ENCODE peak calls at places on chromosomes 5 and 9, in five cellular contexts. F, X, Z, R and V are unnamed samples.

GRCh38 chr9:16031486-16031885 is 478.6 kb downstream of the CCDC171 start:
- DNase-seq in F (no peak), X (no peak), Z (no peak), R (no peak), V (no peak)

GRCh38 chr5:92801921-92802320 is 779.1 kb downstream of the NR2F1-AS1 start:
- DNase-seq in F (peak; percentile 29), X (no peak), Z (no peak), R (no peak), V (no peak)

GRCh38 chr9:7756088-7756487 is 43.5 kb downstream of the DMAC1 start:
- DNase-seq in F (no peak), X (no peak), Z (no peak), R (no peak), V (no peak)

GRCh38 chr9:4298255-4299005 is 1.4 kb downstream of the GLIS3 start:
- DNase-seq in F (peak; percentile 66), X (no peak), Z (peak; percentile 16), R (peak; percentile 21), V (peak; percentile 11)

GRCh38 chr5:125298258-125298657 is 551.8 kb upstream of the ZNF608 start:
- DNase-seq in F (no peak), X (no peak), Z (peak; percentile 10), R (no peak), V (no peak)

GRCh38 chr9:116686693-116687073 is 422 bp upstream of the TRIM32 start:
- DNase-seq in F (no peak), X (no peak), Z (no peak), R (no peak), V (no peak)

GRCh38 chr9:91376239-91376638 is 14.5 kb upstream of the AUH start:
- DNase-seq in F (no peak), X (no peak), Z (peak; percentile 56), R (no peak), V (no peak)

GRCh38 chr5:147240266-147240985 is 5.6 kb downstream of the STK32A start:
- DNase-seq in F (no peak), X (no peak), Z (no peak), R (no peak), V (no peak)

GRCh38 chr9:116337015-116337414 is 183.4 kb downstream of the PAPPA start:
- DNase-seq in F (no peak), X (no peak), Z (peak; percentile 29), R (peak; percentile 37), V (no peak)